ENCODE peak calls at places on chromosomes 13 and 19, in seven cellular contexts. Y, G, U, K, F, Q and M are unnamed samples. For H3K9me3, the result is how much of the 10 kb centered on the place peaks cover.

GRCh38 chr13:32846556-32846955 is 169.7 kb upstream of the KL start:
- DNase-seq in Y (no peak), G (no peak), U (no peak), K (no peak), F (no peak), Q (no peak), M (peak)

GRCh38 chr13:40259899-40260298 is 406.5 kb downstream of the FOXO1 start:
- DNase-seq in Y (peak), G (no peak), U (peak), K (no peak), F (no peak), Q (no peak), M (no peak)

GRCh38 chr19:30001794-30002193 is 59.8 kb downstream of the URI1 start:
- DNase-seq in Y (no peak), G (no peak), U (no peak), K (no peak), F (no peak), Q (no peak), M (no peak)

GRCh38 chr13:94920578-94920977 is 208.2 kb upstream of the SOX21 start:
- DNase-seq in Y (no peak), G (no peak), U (no peak), K (no peak), F (no peak), Q (no peak), M (no peak)

GRCh38 chr19:4380254-4380727 is 20.1 kb downstream of the SH3GL1 start:
- DNase-seq in Y (peak), G (peak), U (peak), K (peak), F (no peak), Q (no peak), M (no peak)

GRCh38 chr13:43784491-43784890 is 2.3 kb downstream of the ENOX1 start:
- DNase-seq in Y (no peak), G (no peak), U (no peak), K (no peak), F (no peak), Q (no peak), M (no peak)

GRCh38 chr13:43326100-43326499 is 302.7 kb downstream of the DNAJC15 start:
- DNase-seq in Y (no peak), G (no peak), U (peak), K (no peak), F (no peak), Q (no peak), M (no peak)

GRCh38 chr19:45475537-45476348 is 7.9 kb downstream of the FOSB start:
- DNase-seq in Y (no peak), G (peak), U (no peak), K (no peak), F (no peak), Q (no peak), M (no peak)

GRCh38 chr19:3625996-3626472 is 556 bp downstream of the CACTIN start:
- DNase-seq in Y (no peak), G (no peak), U (no peak), K (no peak), F (no peak), Q (no peak), M (no peak)

GRCh38 chr19:41801682-41802317 is 5.4 kb downstream of the CEACAM3 start:
- DNase-seq in Y (no peak), G (no peak), U (no peak), K (no peak), F (no peak), Q (no peak), M (no peak)

GRCh38 chr13:21365574-21365973 is 93.5 kb downstream of the ZDHHC20 start:
- DNase-seq in Y (no peak), G (no peak), U (no peak), K (no peak), F (no peak), Q (no peak), M (peak)

GRCh38 chr13:111626371-111627305 is 306.2 kb downstream of the TEX29 start:
- DNase-seq in Y (no peak), G (no peak), U (no peak), K (peak), F (no peak), Q (no peak), M (no peak)

GRCh38 chr19:18029617-18030338 is 21.8 kb downstream of the ARRDC2 start:
- DNase-seq in Y (no peak), G (no peak), U (no peak), K (no peak), F (peak), Q (no peak), M (no peak)

GRCh38 chr13:30963794-30964193 is 31.3 kb downstream of the TEX26 start:
- DNase-seq in Y (no peak), G (no peak), U (peak), K (no peak), F (no peak), Q (no peak), M (no peak)

GRCh38 chr13:38888309-38888708 is 102.3 kb downstream of the STOML3 start:
- DNase-seq in Y (no peak), G (no peak), U (no peak), K (no peak), F (no peak), Q (no peak), M (no peak)

GRCh38 chr19:34666200-34666957 is 10.6 kb downstream of the SCGB2B2 start:
- DNase-seq in Y (no peak), G (no peak), U (no peak), K (no peak), F (no peak), Q (no peak), M (no peak)

GRCh38 chr19:13987101-13987890 is 18.8 kb downstream of the RFX1 start:
- DNase-seq in Y (no peak), G (no peak), U (peak), K (peak), F (no peak), Q (no peak), M (no peak)

GRCh38 chr13:83975668-83976165 is 93.4 kb upstream of the SLITRK1 start:
- DNase-seq in Y (no peak), G (no peak), U (no peak), K (no peak), F (no peak), Q (no peak), M (no peak)

GRCh38 chr13:56332671-56333070 is 808.0 kb upstream of the PRR20A start:
- DNase-seq in Y (no peak), G (no peak), U (no peak), K (no peak), F (no peak), Q (no peak), M (no peak)

GRCh38 chr13:78700121-78700910 is 41.4 kb upstream of the OBI1 start:
- DNase-seq in Y (no peak), G (no peak), U (no peak), K (no peak), F (no peak), Q (no peak), M (no peak)

GRCh38 chr19:51637362-51637978 is 7.3 kb upstream of the SIGLEC5 start:
- DNase-seq in Y (no peak), G (no peak), U (no peak), K (no peak), F (no peak), Q (no peak), M (no peak)

GRCh38 chr13:30785146-30785845 is 50.0 kb downstream of the ALOX5AP start:
- DNase-seq in Y (no peak), G (no peak), U (no peak), K (no peak), F (no peak), Q (no peak), M (no peak)

GRCh38 chr19:32336259-32337111 is 8.9 kb upstream of the ZNF507 start:
- DNase-seq in Y (peak), G (no peak), U (no peak), K (peak), F (no peak), Q (no peak), M (no peak)

GRCh38 chr13:35478384-35479222 is 2.1 kb upstream of the MAB21L1 start:
- DNase-seq in Y (no peak), G (no peak), U (no peak), K (no peak), F (no peak), Q (no peak), M (no peak)

GRCh38 chr19:9155591-9155990 is 15.4 kb downstream of the ZNF317 start:
- DNase-seq in Y (no peak), G (no peak), U (no peak), K (no peak), F (no peak), Q (no peak), M (no peak)
- H3K9me3 ChIP-seq in Y (under half), G (under half), U (under half), K (half or more), F (half or more), Q (half or more), M (under half)

GRCh38 chr19:44005968-44006367 is 3.2 kb downstream of the ZNF230 start:
- DNase-seq in Y (no peak), G (no peak), U (no peak), K (no peak), F (no peak), Q (no peak), M (no peak)

GRCh38 chr19:44010468-44010867 is 7.7 kb downstream of the ZNF230 start:
- DNase-seq in Y (no peak), G (no peak), U (no peak), K (no peak), F (no peak), Q (no peak), M (no peak)

GRCh38 chr19:44002566-44003460 is at the start of gene ZNF230:
- DNase-seq in Y (peak), G (peak), U (peak), K (peak), F (peak), Q (peak), M (peak)

GRCh38 chr19:44003461-44004134 is 841 bp downstream of the ZNF230 start:
- DNase-seq in Y (no peak), G (no peak), U (peak), K (no peak), F (no peak), Q (no peak), M (peak)

DNA sequence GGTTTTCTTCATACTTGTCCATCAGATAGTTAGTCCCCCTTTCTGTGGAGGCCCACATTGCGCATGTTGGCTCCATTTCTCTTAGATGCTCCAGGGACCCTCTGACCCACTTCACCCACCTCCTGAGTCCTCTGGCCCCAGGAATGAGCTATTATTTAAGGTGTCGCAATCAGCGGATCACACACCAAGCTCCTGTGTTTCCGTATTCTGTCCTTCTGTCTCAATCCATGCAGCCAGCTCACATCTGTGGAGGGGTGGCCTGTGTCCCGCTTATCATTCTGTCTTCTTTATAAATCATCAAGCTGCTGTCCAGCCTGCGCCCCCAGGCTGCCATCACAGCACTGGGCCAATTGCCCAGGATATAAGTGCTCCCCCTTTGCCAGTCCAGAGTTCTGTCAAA is 4.7 kb downstream of the ZNF230 start:
- DNase-seq in Y (no peak), G (no peak), U (no peak), K (no peak), F (no peak), Q (no peak), M (peak)
- H3K9me3 ChIP-seq in Y (half or more), G (half or more), U (under half), K (half or more), F (half or more), Q (under half), M (under half)

DNA sequence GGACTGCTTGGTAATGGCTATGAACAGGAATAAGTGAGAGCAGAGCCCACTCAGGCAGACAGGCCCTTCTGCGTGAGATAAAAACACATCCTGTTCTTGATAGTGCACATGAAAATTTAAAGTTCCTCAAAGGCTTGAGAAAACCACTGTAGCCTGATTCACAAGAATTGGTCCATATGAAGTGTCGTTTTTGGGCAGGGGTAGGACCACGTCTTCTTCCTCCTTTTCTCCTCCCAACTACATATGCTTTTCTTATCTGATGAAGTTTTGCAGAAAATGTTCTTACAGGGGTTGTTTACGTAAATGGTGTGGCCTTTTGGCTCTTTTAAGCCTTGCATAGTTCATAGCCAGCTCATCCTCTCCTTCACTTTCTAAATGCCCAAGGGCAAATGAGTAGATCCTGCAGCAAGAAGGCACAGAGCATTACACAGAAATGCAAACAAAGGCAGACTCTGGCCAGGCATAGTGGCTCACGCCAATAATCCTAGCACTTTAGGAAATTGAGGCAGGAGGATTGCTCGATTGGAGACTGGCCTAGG is 53.8 kb downstream of the RNF6 start:
- DNase-seq in Y (no peak), G (no peak), U (no peak), K (no peak), F (no peak), Q (no peak), M (no peak)
- H3K9me3 ChIP-seq in Y (under half), G (under half), U (under half), K (under half), F (under half), Q (under half), M (under half)

DNA sequence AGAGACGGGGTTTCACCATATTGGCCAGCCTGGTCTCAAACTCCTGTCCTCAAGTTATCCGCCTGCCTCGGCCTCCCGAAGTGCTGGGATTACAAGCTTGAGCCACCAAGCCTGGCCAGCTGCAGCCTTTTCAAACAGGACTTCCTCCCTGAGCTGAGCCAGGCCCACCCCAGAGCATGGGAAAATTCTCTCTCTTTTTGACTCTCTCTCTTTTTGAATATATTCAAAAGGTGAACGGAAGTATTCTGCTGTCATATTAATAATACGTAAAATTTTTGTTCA is 539 bp upstream of the ZNF506 start:
- DNase-seq in Y (no peak), G (no peak), U (peak), K (no peak), F (no peak), Q (no peak), M (no peak)
- H3K9me3 ChIP-seq in Y (under half), G (under half), U (under half), K (under half), F (under half), Q (half or more), M (under half)

DNA sequence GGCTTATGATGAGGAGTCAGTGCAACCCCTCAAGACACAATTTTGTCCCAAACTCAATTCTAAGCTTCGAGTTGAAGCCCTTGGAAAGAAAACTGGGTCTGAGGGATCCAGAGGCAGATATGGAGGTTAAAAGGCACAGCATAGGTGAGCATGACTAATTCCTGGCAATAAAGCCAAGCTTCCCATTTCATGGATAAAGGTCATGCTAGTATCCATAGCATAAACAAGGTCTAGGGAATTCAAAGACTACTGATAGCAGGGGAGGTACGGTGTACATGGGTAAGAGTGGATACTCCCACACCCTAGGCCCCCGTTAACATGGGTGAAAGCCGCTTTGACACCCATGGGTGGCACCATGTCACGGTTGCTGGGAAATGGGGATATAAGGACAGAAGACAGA is 24.0 kb downstream of the MED4 start:
- DNase-seq in Y (no peak), G (no peak), U (no peak), K (no peak), F (no peak), Q (no peak), M (no peak)
- H3K9me3 ChIP-seq in Y (under half), G (under half), U (under half), K (half or more), F (half or more), Q (under half), M (under half)

DNA sequence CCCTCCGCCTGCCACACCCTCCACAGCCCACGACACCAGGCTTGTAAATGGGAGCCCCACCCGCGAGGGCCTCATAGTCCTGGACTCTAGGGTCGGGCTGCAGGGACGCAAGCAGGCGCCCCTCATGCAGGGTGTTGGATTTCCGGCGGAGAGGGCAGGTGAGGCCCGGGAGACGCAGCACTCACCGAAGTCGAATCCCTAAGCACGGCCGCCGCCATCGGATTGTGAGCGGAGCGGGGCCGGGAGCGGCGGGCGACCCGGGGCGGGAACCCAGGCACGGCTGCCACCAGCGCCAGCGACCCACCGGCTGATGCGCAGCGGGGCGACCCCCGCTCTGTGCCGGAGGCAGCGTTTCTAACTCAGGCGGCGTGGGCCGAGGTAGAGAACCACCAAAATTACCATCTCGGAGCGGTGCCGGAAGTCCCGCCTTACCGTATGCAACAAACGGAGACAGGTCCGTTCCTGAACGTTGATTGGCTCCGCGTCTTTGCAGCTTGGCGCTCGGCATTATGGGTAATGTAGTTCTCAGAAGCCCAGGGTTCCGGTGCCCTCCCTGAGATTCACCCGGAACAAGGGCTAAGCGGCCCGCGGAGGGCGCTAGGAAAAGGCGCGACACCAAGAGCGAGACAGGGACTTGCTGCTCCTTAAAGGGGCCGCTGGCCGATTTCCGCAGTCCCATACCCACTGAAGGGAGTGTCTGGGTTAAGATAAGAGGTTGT is at the start of gene ZNF416:
- DNase-seq in Y (peak), G (peak), U (peak), K (peak), F (peak), Q (peak), M (peak)
- H3K9me3 ChIP-seq in Y (under half), G (under half), U (under half), K (under half), F (under half), Q (half or more), M (half or more)

DNA sequence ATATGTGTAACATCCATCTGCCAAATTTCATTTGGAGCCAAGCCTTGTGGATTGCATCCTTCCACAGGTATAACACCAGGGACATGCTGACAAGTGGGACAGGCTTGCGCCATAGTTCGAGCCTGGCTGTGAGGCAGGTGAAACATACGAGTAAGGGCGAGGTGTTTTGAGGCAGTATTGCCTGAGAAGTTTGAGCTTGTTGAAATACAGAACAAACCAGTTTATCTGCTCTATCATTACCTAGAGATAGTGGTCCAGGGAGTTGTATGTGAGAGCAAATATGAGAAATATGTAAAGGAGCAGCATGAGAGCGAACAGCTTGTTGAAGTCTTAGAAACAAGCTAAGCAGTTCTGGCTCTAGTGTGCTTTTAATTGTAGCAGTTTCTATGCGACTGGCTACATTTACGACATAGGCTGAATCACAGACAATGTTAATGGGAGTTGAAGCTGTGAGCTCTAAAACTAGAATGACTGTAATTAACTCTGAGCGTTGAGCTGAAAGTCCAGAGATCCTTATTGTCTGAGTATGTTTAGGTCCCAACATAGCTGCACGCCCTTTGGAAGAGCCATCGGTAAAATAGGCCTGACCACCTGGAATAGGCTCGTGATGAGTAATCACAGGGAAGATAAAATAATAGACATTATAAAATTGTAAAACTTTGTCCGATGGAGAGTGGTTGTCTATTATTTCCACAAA is 8.2 kb downstream of the ZNF439 start:
- DNase-seq in Y (no peak), G (no peak), U (no peak), K (no peak), F (no peak), Q (no peak), M (no peak)
- H3K9me3 ChIP-seq in Y (under half), G (half or more), U (under half), K (under half), F (half or more), Q (under half), M (under half)

GRCh38 chr19:58218899-58219298 is 9.8 kb upstream of the ZNF544 start:
- DNase-seq in Y (no peak), G (no peak), U (peak), K (no peak), F (no peak), Q (no peak), M (no peak)
- H3K9me3 ChIP-seq in Y (half or more), G (half or more), U (under half), K (half or more), F (half or more), Q (half or more), M (half or more)

GRCh38 chr19:50381881-50382729 is 2.0 kb upstream of the POLD1 start:
- DNase-seq in Y (no peak), G (peak), U (no peak), K (no peak), F (no peak), Q (no peak), M (no peak)
- H3K9me3 ChIP-seq in Y (under half), G (under half), U (under half), K (under half), F (under half), Q (under half), M (under half)